ENCODE peak calls at places on chromosome 18, in ten cellular contexts. One of them, this sample, is unnamed.

GRCh38 chr18:29892960-29893558 is 1149.5 kb downstream of the DSC3 start:
- DNase-seq in kidney: no peak
- DNase-seq in heart right ventricle: no peak
- DNase-seq in HL-60: no peak
- DNase-seq in GM23338: peak
- DNase-seq in CD8-positive, alpha-beta T cell: no peak
- DNase-seq in A673: peak
- DNase-seq in tibial artery: no peak
- DNase-seq in AG09309: no peak
- DNase-seq in right lobe of liver: no peak
- DNase-seq in this sample: no peak

GRCh38 chr18:53817976-53818950 is 406.2 kb downstream of the MBD2 start:
- DNase-seq in kidney: no peak
- DNase-seq in heart right ventricle: no peak
- DNase-seq in HL-60: no peak
- DNase-seq in GM23338: no peak
- DNase-seq in CD8-positive, alpha-beta T cell: no peak
- DNase-seq in A673: peak
- DNase-seq in tibial artery: no peak
- DNase-seq in AG09309: no peak
- DNase-seq in right lobe of liver: no peak
- DNase-seq in this sample: no peak

GRCh38 chr18:38427234-38427633 is 861.6 kb upstream of the CELF4 start:
- DNase-seq in kidney: no peak
- DNase-seq in heart right ventricle: no peak
- DNase-seq in HL-60: peak
- DNase-seq in GM23338: no peak
- DNase-seq in CD8-positive, alpha-beta T cell: no peak
- DNase-seq in A673: peak
- DNase-seq in tibial artery: no peak
- DNase-seq in AG09309: no peak
- DNase-seq in right lobe of liver: no peak
- DNase-seq in this sample: no peak

GRCh38 chr18:58336605-58337004 is 292.3 kb downstream of the ALPK2 start:
- DNase-seq in kidney: no peak
- DNase-seq in heart right ventricle: no peak
- DNase-seq in HL-60: no peak
- DNase-seq in GM23338: no peak
- DNase-seq in CD8-positive, alpha-beta T cell: no peak
- DNase-seq in A673: no peak
- DNase-seq in tibial artery: no peak
- DNase-seq in AG09309: no peak
- DNase-seq in right lobe of liver: no peak
- DNase-seq in this sample: no peak

GRCh38 chr18:12278765-12279682 is 24.9 kb downstream of the CIDEA start:
- DNase-seq in kidney: peak
- DNase-seq in heart right ventricle: peak
- DNase-seq in HL-60: no peak
- DNase-seq in GM23338: peak
- DNase-seq in CD8-positive, alpha-beta T cell: no peak
- DNase-seq in A673: no peak
- DNase-seq in tibial artery: peak
- DNase-seq in AG09309: peak
- DNase-seq in right lobe of liver: peak
- DNase-seq in this sample: peak

GRCh38 chr18:36912887-36913286 is 84.0 kb downstream of the KIAA1328 start:
- DNase-seq in kidney: no peak
- DNase-seq in heart right ventricle: no peak
- DNase-seq in HL-60: peak
- DNase-seq in GM23338: no peak
- DNase-seq in CD8-positive, alpha-beta T cell: no peak
- DNase-seq in A673: no peak
- DNase-seq in tibial artery: no peak
- DNase-seq in AG09309: no peak
- DNase-seq in right lobe of liver: no peak
- DNase-seq in this sample: no peak

GRCh38 chr18:72799106-72799505 is 68.7 kb downstream of the NETO1 start:
- DNase-seq in kidney: no peak
- DNase-seq in heart right ventricle: no peak
- DNase-seq in HL-60: no peak
- DNase-seq in GM23338: no peak
- DNase-seq in CD8-positive, alpha-beta T cell: no peak
- DNase-seq in A673: no peak
- DNase-seq in tibial artery: no peak
- DNase-seq in AG09309: peak
- DNase-seq in right lobe of liver: no peak
- DNase-seq in this sample: no peak

GRCh38 chr18:12245793-12246135 is 8.4 kb upstream of the CIDEA start:
- DNase-seq in kidney: no peak
- DNase-seq in heart right ventricle: no peak
- DNase-seq in HL-60: no peak
- DNase-seq in GM23338: no peak
- DNase-seq in CD8-positive, alpha-beta T cell: no peak
- DNase-seq in A673: no peak
- DNase-seq in tibial artery: no peak
- DNase-seq in AG09309: no peak
- DNase-seq in right lobe of liver: no peak
- DNase-seq in this sample: no peak

GRCh38 chr18:48781990-48782368 is 168.8 kb downstream of the SMAD7 start:
- DNase-seq in kidney: peak
- DNase-seq in heart right ventricle: no peak
- DNase-seq in HL-60: no peak
- DNase-seq in GM23338: no peak
- DNase-seq in CD8-positive, alpha-beta T cell: no peak
- DNase-seq in A673: no peak
- DNase-seq in tibial artery: no peak
- DNase-seq in AG09309: no peak
- DNase-seq in right lobe of liver: peak
- DNase-seq in this sample: no peak

GRCh38 chr18:48780151-48781001 is 170.4 kb downstream of the SMAD7 start:
- DNase-seq in kidney: peak
- DNase-seq in heart right ventricle: no peak
- DNase-seq in HL-60: no peak
- DNase-seq in GM23338: no peak
- DNase-seq in CD8-positive, alpha-beta T cell: no peak
- DNase-seq in A673: no peak
- DNase-seq in tibial artery: peak
- DNase-seq in AG09309: no peak
- DNase-seq in right lobe of liver: peak
- DNase-seq in this sample: no peak

GRCh38 chr18:48779462-48779861 is 171.3 kb downstream of the SMAD7 start:
- DNase-seq in kidney: peak
- DNase-seq in heart right ventricle: no peak
- DNase-seq in HL-60: no peak
- DNase-seq in GM23338: no peak
- DNase-seq in CD8-positive, alpha-beta T cell: no peak
- DNase-seq in A673: no peak
- DNase-seq in tibial artery: no peak
- DNase-seq in AG09309: no peak
- DNase-seq in right lobe of liver: no peak
- DNase-seq in this sample: no peak

GRCh38 chr18:48782381-48782841 is 168.4 kb downstream of the SMAD7 start:
- DNase-seq in kidney: peak
- DNase-seq in heart right ventricle: peak
- DNase-seq in HL-60: no peak
- DNase-seq in GM23338: no peak
- DNase-seq in CD8-positive, alpha-beta T cell: no peak
- DNase-seq in A673: no peak
- DNase-seq in tibial artery: peak
- DNase-seq in AG09309: no peak
- DNase-seq in right lobe of liver: peak
- DNase-seq in this sample: no peak

DNA sequence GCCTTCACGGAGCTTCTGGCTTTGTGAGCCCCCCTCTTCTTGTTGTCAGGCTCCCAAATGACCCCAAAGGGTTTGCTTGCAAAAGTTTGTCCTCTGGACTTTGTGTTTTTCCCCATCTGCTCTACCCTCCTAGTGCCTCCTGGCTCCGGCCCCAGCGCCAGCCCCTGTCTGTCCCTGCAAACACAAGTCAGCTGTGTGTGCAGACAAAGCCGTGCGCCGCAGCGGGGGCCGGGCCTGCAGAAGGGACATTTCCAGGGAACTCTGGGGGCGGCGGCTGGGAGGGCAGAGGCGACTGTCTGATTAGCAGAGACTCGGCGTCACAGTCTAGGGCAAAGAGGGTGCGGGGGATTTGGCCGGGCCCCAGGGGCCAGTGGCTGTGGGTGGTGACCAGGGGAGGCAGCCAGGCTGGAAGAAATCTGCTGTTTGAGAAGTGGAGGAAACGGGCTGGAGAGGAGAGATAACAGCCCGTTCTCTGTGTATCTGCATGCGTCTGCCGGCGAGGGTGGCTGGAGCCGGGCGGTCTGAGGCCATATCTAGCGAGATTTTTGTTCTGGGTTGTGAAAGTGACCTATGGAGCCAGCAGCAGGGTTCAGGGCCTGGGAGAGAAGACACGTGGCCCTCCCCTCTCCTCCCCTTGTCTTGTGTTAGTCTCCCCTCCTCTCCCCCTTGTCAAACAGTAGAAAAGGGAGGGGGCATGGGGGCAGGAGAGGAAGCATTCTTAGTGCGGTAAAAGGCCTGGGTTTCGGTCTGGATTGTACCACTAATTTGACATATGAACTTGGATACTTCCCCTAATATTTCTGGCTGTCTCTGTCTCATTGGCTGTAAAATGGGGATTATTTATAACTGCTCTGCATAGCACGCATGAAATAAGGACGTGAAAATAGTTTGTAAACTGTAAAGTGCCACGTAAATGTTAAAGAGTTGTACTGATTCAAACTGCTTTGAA is 169.4 kb downstream of the SMAD7 start:
- DNase-seq in kidney: peak
- DNase-seq in heart right ventricle: peak
- DNase-seq in HL-60: no peak
- DNase-seq in GM23338: peak
- DNase-seq in CD8-positive, alpha-beta T cell: no peak
- DNase-seq in A673: no peak
- DNase-seq in tibial artery: peak
- DNase-seq in AG09309: no peak
- DNase-seq in right lobe of liver: peak
- DNase-seq in this sample: no peak
- H3K4me3 ChIP-seq in kidney: peak
- H3K4me3 ChIP-seq in heart right ventricle: peak
- H3K4me3 ChIP-seq in HL-60: no peak
- H3K4me3 ChIP-seq in GM23338: no peak
- H3K4me3 ChIP-seq in CD8-positive, alpha-beta T cell: no peak
- H3K4me3 ChIP-seq in A673: no peak
- H3K4me3 ChIP-seq in tibial artery: peak
- H3K4me3 ChIP-seq in AG09309: no peak
- H3K4me3 ChIP-seq in right lobe of liver: no peak
- H3K4me3 ChIP-seq in this sample: peak

GRCh38 chr18:1751249-1751648 is 820.1 kb downstream of the METTL4 start:
- DNase-seq in kidney: no peak
- DNase-seq in heart right ventricle: no peak
- DNase-seq in HL-60: no peak
- DNase-seq in GM23338: no peak
- DNase-seq in CD8-positive, alpha-beta T cell: no peak
- DNase-seq in A673: no peak
- DNase-seq in tibial artery: no peak
- DNase-seq in AG09309: no peak
- DNase-seq in right lobe of liver: no peak
- DNase-seq in this sample: no peak
- TF ChIP-seq CTCF in kidney: no peak
- TF ChIP-seq CTCF in heart right ventricle: no peak
- TF ChIP-seq CTCF in HL-60: no peak
- TF ChIP-seq CTCF in GM23338: peak
- TF ChIP-seq CTCF in CD8-positive, alpha-beta T cell: no peak
- TF ChIP-seq CTCF in A673: no peak
- TF ChIP-seq CTCF in tibial artery: no peak
- TF ChIP-seq CTCF in AG09309: no peak
- TF ChIP-seq CTCF in right lobe of liver: peak
- TF ChIP-seq CTCF in this sample: no peak

GRCh38 chr18:21242141-21243040 is at the start of gene GREB1L:
- DNase-seq in kidney: peak
- DNase-seq in heart right ventricle: peak
- DNase-seq in HL-60: peak
- DNase-seq in GM23338: peak
- DNase-seq in CD8-positive, alpha-beta T cell: no peak
- DNase-seq in A673: peak
- DNase-seq in tibial artery: peak
- DNase-seq in AG09309: no peak
- DNase-seq in right lobe of liver: peak
- DNase-seq in this sample: no peak

GRCh38 chr18:21243041-21243431 is 1.0 kb downstream of the GREB1L start:
- DNase-seq in kidney: no peak
- DNase-seq in heart right ventricle: no peak
- DNase-seq in HL-60: no peak
- DNase-seq in GM23338: peak
- DNase-seq in CD8-positive, alpha-beta T cell: no peak
- DNase-seq in A673: no peak
- DNase-seq in tibial artery: no peak
- DNase-seq in AG09309: no peak
- DNase-seq in right lobe of liver: peak
- DNase-seq in this sample: no peak

GRCh38 chr18:21241224-21242131 is 554 bp upstream of the GREB1L start:
- DNase-seq in kidney: no peak
- DNase-seq in heart right ventricle: peak
- DNase-seq in HL-60: no peak
- DNase-seq in GM23338: peak
- DNase-seq in CD8-positive, alpha-beta T cell: no peak
- DNase-seq in A673: no peak
- DNase-seq in tibial artery: peak
- DNase-seq in AG09309: no peak
- DNase-seq in right lobe of liver: peak
- DNase-seq in this sample: no peak
- H3K4me3 ChIP-seq in kidney: no peak
- H3K4me3 ChIP-seq in heart right ventricle: peak
- H3K4me3 ChIP-seq in HL-60: peak
- H3K4me3 ChIP-seq in GM23338: peak
- H3K4me3 ChIP-seq in CD8-positive, alpha-beta T cell: no peak
- H3K4me3 ChIP-seq in A673: peak
- H3K4me3 ChIP-seq in tibial artery: peak
- H3K4me3 ChIP-seq in AG09309: no peak
- H3K4me3 ChIP-seq in right lobe of liver: peak
- H3K4me3 ChIP-seq in this sample: peak

DNA sequence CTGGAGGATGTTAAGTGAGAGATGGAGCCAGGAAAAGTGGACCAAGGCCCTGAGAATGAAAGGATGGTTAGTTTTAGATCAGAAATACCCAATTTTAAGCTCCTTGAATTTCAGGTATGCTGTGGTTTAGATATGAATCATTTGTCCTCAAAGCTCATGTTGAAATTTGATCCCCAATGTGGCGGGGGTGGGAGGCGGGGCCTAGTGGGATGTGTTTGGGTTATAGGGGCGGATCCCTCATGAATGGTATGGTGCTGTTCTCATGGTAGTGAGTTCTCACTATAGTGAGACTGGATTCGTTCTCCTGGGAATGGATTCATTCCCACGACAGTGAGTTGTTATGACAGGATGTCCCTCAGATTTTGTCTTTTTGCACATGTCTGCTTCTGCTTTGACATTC is 11.4 kb downstream of the MYO5B start:
- DNase-seq in kidney: no peak
- DNase-seq in heart right ventricle: no peak
- DNase-seq in HL-60: no peak
- DNase-seq in GM23338: peak
- DNase-seq in CD8-positive, alpha-beta T cell: no peak
- DNase-seq in A673: peak
- DNase-seq in tibial artery: no peak
- DNase-seq in AG09309: no peak
- DNase-seq in right lobe of liver: no peak
- DNase-seq in this sample: no peak
- TF ChIP-seq CTCF in kidney: no peak
- TF ChIP-seq CTCF in heart right ventricle: no peak
- TF ChIP-seq CTCF in HL-60: no peak
- TF ChIP-seq CTCF in GM23338: no peak
- TF ChIP-seq CTCF in CD8-positive, alpha-beta T cell: no peak
- TF ChIP-seq CTCF in A673: no peak
- TF ChIP-seq CTCF in tibial artery: no peak
- TF ChIP-seq CTCF in AG09309: no peak
- TF ChIP-seq CTCF in right lobe of liver: no peak
- TF ChIP-seq CTCF in this sample: no peak

GRCh38 chr18:6962571-6963451 is 154.8 kb downstream of the LAMA1 start:
- DNase-seq in kidney: no peak
- DNase-seq in heart right ventricle: no peak
- DNase-seq in HL-60: no peak
- DNase-seq in GM23338: no peak
- DNase-seq in CD8-positive, alpha-beta T cell: no peak
- DNase-seq in A673: no peak
- DNase-seq in tibial artery: no peak
- DNase-seq in AG09309: no peak
- DNase-seq in right lobe of liver: no peak
- DNase-seq in this sample: no peak
- H3K4me3 ChIP-seq in kidney: no peak
- H3K4me3 ChIP-seq in heart right ventricle: no peak
- H3K4me3 ChIP-seq in HL-60: no peak
- H3K4me3 ChIP-seq in GM23338: no peak
- H3K4me3 ChIP-seq in CD8-positive, alpha-beta T cell: no peak
- H3K4me3 ChIP-seq in A673: no peak
- H3K4me3 ChIP-seq in tibial artery: no peak
- H3K4me3 ChIP-seq in AG09309: no peak
- H3K4me3 ChIP-seq in right lobe of liver: no peak
- H3K4me3 ChIP-seq in this sample: no peak